ENCODE peak calls at places on chromosome 7, in nine cellular contexts. One of them, this sample, is unnamed.

GRCh38 chr7:40058636-40059035 is 75.8 kb downstream of the MPLKIP start:
- DNase-seq in anterior cingulate cortex: no peak
- DNase-seq in B cell: no peak
- DNase-seq in CD4-positive, alpha-beta T cell: no peak
- DNase-seq in A549: no peak
- DNase-seq in dorsolateral prefrontal cortex: no peak
- DNase-seq in GM13976: no peak
- DNase-seq in CD8-positive, alpha-beta memory T cell: no peak
- DNase-seq in keratinocyte: no peak
- DNase-seq in this sample: no peak

GRCh38 chr7:135991322-135991721 is 14.2 kb upstream of the MTPN start:
- DNase-seq in anterior cingulate cortex: no peak
- DNase-seq in B cell: no peak
- DNase-seq in CD4-positive, alpha-beta T cell: no peak
- DNase-seq in A549: no peak
- DNase-seq in dorsolateral prefrontal cortex: no peak
- DNase-seq in GM13976: no peak
- DNase-seq in CD8-positive, alpha-beta memory T cell: no peak
- DNase-seq in keratinocyte: no peak
- DNase-seq in this sample: no peak

GRCh38 chr7:50729962-50730361 is 52.7 kb downstream of the GRB10 start:
- DNase-seq in anterior cingulate cortex: no peak
- DNase-seq in B cell: no peak
- DNase-seq in CD4-positive, alpha-beta T cell: no peak
- DNase-seq in A549: no peak
- DNase-seq in dorsolateral prefrontal cortex: no peak
- DNase-seq in GM13976: no peak
- DNase-seq in CD8-positive, alpha-beta memory T cell: no peak
- DNase-seq in keratinocyte: no peak
- DNase-seq in this sample: no peak

GRCh38 chr7:41315764-41316163 is 387.1 kb downstream of the INHBA start:
- DNase-seq in anterior cingulate cortex: no peak
- DNase-seq in B cell: no peak
- DNase-seq in CD4-positive, alpha-beta T cell: no peak
- DNase-seq in A549: no peak
- DNase-seq in dorsolateral prefrontal cortex: no peak
- DNase-seq in GM13976: no peak
- DNase-seq in CD8-positive, alpha-beta memory T cell: no peak
- DNase-seq in keratinocyte: no peak
- DNase-seq in this sample: no peak

GRCh38 chr7:128895320-128895719 is 15.2 kb downstream of the KCP start:
- DNase-seq in anterior cingulate cortex: no peak
- DNase-seq in B cell: no peak
- DNase-seq in CD4-positive, alpha-beta T cell: no peak
- DNase-seq in A549: no peak
- DNase-seq in dorsolateral prefrontal cortex: no peak
- DNase-seq in GM13976: no peak
- DNase-seq in CD8-positive, alpha-beta memory T cell: peak
- DNase-seq in keratinocyte: no peak
- DNase-seq in this sample: no peak

GRCh38 chr7:88328787-88329186 is 22.1 kb upstream of the STEAP4 start:
- DNase-seq in anterior cingulate cortex: no peak
- DNase-seq in B cell: no peak
- DNase-seq in CD4-positive, alpha-beta T cell: no peak
- DNase-seq in A549: no peak
- DNase-seq in dorsolateral prefrontal cortex: no peak
- DNase-seq in GM13976: no peak
- DNase-seq in CD8-positive, alpha-beta memory T cell: no peak
- DNase-seq in keratinocyte: no peak
- DNase-seq in this sample: no peak

GRCh38 chr7:13540429-13540828 is 449.0 kb downstream of the ETV1 start:
- DNase-seq in anterior cingulate cortex: no peak
- DNase-seq in B cell: no peak
- DNase-seq in CD4-positive, alpha-beta T cell: no peak
- DNase-seq in A549: no peak
- DNase-seq in dorsolateral prefrontal cortex: no peak
- DNase-seq in GM13976: no peak
- DNase-seq in CD8-positive, alpha-beta memory T cell: no peak
- DNase-seq in keratinocyte: no peak
- DNase-seq in this sample: no peak

GRCh38 chr7:136104269-136104603 is 127.1 kb upstream of the MTPN start:
- DNase-seq in anterior cingulate cortex: no peak
- DNase-seq in B cell: no peak
- DNase-seq in CD4-positive, alpha-beta T cell: no peak
- DNase-seq in A549: no peak
- DNase-seq in dorsolateral prefrontal cortex: no peak
- DNase-seq in GM13976: no peak
- DNase-seq in CD8-positive, alpha-beta memory T cell: no peak
- DNase-seq in keratinocyte: no peak
- DNase-seq in this sample: no peak

GRCh38 chr7:92255308-92255707 is 9.5 kb downstream of the ANKIB1 start:
- DNase-seq in anterior cingulate cortex: no peak
- DNase-seq in B cell: no peak
- DNase-seq in CD4-positive, alpha-beta T cell: no peak
- DNase-seq in A549: no peak
- DNase-seq in dorsolateral prefrontal cortex: no peak
- DNase-seq in GM13976: no peak
- DNase-seq in CD8-positive, alpha-beta memory T cell: no peak
- DNase-seq in keratinocyte: no peak
- DNase-seq in this sample: no peak

GRCh38 chr7:50706469-50706937 is 76.2 kb downstream of the GRB10 start:
- DNase-seq in anterior cingulate cortex: no peak
- DNase-seq in B cell: no peak
- DNase-seq in CD4-positive, alpha-beta T cell: no peak
- DNase-seq in A549: peak
- DNase-seq in dorsolateral prefrontal cortex: no peak
- DNase-seq in GM13976: no peak
- DNase-seq in CD8-positive, alpha-beta memory T cell: no peak
- DNase-seq in keratinocyte: no peak
- DNase-seq in this sample: no peak

GRCh38 chr7:68770649-68771048 is 827.6 kb upstream of the AUTS2 start:
- DNase-seq in anterior cingulate cortex: no peak
- DNase-seq in B cell: no peak
- DNase-seq in CD4-positive, alpha-beta T cell: no peak
- DNase-seq in A549: no peak
- DNase-seq in dorsolateral prefrontal cortex: no peak
- DNase-seq in GM13976: no peak
- DNase-seq in CD8-positive, alpha-beta memory T cell: no peak
- DNase-seq in keratinocyte: no peak
- DNase-seq in this sample: no peak

GRCh38 chr7:11847336-11847735 is 15.3 kb upstream of the THSD7A start:
- DNase-seq in anterior cingulate cortex: no peak
- DNase-seq in B cell: no peak
- DNase-seq in CD4-positive, alpha-beta T cell: no peak
- DNase-seq in A549: no peak
- DNase-seq in dorsolateral prefrontal cortex: no peak
- DNase-seq in GM13976: no peak
- DNase-seq in CD8-positive, alpha-beta memory T cell: no peak
- DNase-seq in keratinocyte: no peak
- DNase-seq in this sample: no peak

GRCh38 chr7:106054133-106054532 is 58.0 kb downstream of the SYPL1 start:
- DNase-seq in anterior cingulate cortex: no peak
- DNase-seq in B cell: peak
- DNase-seq in CD4-positive, alpha-beta T cell: no peak
- DNase-seq in A549: no peak
- DNase-seq in dorsolateral prefrontal cortex: no peak
- DNase-seq in GM13976: no peak
- DNase-seq in CD8-positive, alpha-beta memory T cell: no peak
- DNase-seq in keratinocyte: no peak
- DNase-seq in this sample: no peak

This sample was measured in T-helper 1 cell.